ENCODE peak calls at places on chromosomes 2 and 18, in eight cellular contexts. I, U, H, J, F, Z, G and T are unnamed samples.

GRCh38 chr18:75207298-75208054 is 1.5 kb downstream of the PTGR3 start:
- DNase-seq in Z (no peak), J (no peak), H (no peak), G (no peak), F (no peak), U (no peak), I (no peak), T (no peak)

GRCh38 chr2:103139628-103140268 is 377.9 kb downstream of the TMEM182 start:
- DNase-seq in F (no peak), U (no peak), J (no peak), I (no peak), Z (no peak), G (no peak), H (no peak), T (no peak)

GRCh38 chr2:77712601-77713000 is 190.4 kb upstream of the LRRTM4 start:
- DNase-seq in U (no peak), J (no peak), G (no peak), Z (no peak), F (no peak), I (no peak), H (no peak), T (no peak)

GRCh38 chr2:127591221-127591923 is 54.6 kb upstream of the GPR17 start:
- DNase-seq in U (peak), Z (peak), G (peak), I (no peak), H (peak), J (peak), F (peak), T (no peak)

GRCh38 chr2:20670315-20671035 is 3.5 kb downstream of the GDF7 start:
- DNase-seq in H (no peak), G (no peak), Z (peak), F (no peak), U (no peak), I (no peak), J (no peak), T (no peak)

GRCh38 chr2:46010925-46011490 is 286.2 kb upstream of the EPAS1 start:
- DNase-seq in G (no peak), H (no peak), I (peak), J (no peak), Z (no peak), U (peak), F (no peak), T (no peak)

GRCh38 chr2:86697539-86697938 is 22.6 kb upstream of the RMND5A start:
- DNase-seq in H (no peak), J (no peak), G (no peak), Z (no peak), U (no peak), F (no peak), I (no peak), T (no peak)

GRCh38 chr2:28613616-28614501 is 118.0 kb downstream of the PLB1 start:
- DNase-seq in U (no peak), J (no peak), F (no peak), H (no peak), I (no peak), Z (no peak), G (peak), T (no peak)

GRCh38 chr2:27952070-27952469 is 61.5 kb downstream of the BABAM2 start:
- DNase-seq in U (no peak), H (no peak), F (no peak), J (no peak), I (no peak), G (no peak), Z (no peak), T (no peak)

GRCh38 chr2:65688166-65688886 is 255.9 kb upstream of the SPRED2 start:
- DNase-seq in G (no peak), I (no peak), F (no peak), Z (no peak), H (no peak), J (no peak), U (no peak), T (no peak)

GRCh38 chr2:8518986-8519669 is 162.7 kb upstream of the ID2 start:
- DNase-seq in G (no peak), U (no peak), H (no peak), Z (no peak), I (no peak), J (no peak), F (no peak), T (no peak)

GRCh38 chr2:55420244-55420713 is 623 bp upstream of the CCDC88A start:
- DNase-seq in H (no peak), J (no peak), G (no peak), I (no peak), U (no peak), Z (no peak), F (no peak), T (no peak)

GRCh38 chr2:121253674-121254240 is 31.2 kb downstream of the TFCP2L1 start:
- DNase-seq in G (no peak), Z (no peak), J (no peak), I (no peak), F (no peak), U (no peak), H (no peak), T (no peak)

GRCh38 chr2:226336283-226336682 is 463.3 kb downstream of the IRS1 start:
- DNase-seq in F (no peak), H (no peak), J (no peak), G (no peak), I (no peak), U (no peak), Z (no peak), T (no peak)

GRCh38 chr2:201118957-201119848 is 3.2 kb downstream of the CFLAR start:
- DNase-seq in H (no peak), U (no peak), J (no peak), F (no peak), G (peak), Z (no peak), I (no peak), T (peak)

GRCh38 chr2:165161510-165161909 is 42.3 kb downstream of the SCN3A start:
- DNase-seq in Z (no peak), H (no peak), G (no peak), F (no peak), J (no peak), I (no peak), U (no peak), T (no peak)

GRCh38 chr2:176129013-176129796 is at the start of gene HOXD8:
- DNase-seq in U (peak), I (no peak), G (no peak), Z (peak), F (no peak), J (no peak), H (no peak), T (no peak)

GRCh38 chr18:76922107-76922506 is 99.8 kb downstream of the ZNF236 start:
- DNase-seq in G (peak), F (no peak), H (peak), U (peak), I (peak), Z (peak), J (peak), T (no peak)

GRCh38 chr2:96764253-96764637 is 3.5 kb downstream of the CNNM4 start:
- DNase-seq in J (peak), U (no peak), F (no peak), H (no peak), G (peak), I (no peak), Z (no peak), T (no peak)

GRCh38 chr2:211435331-211435730 is 878.9 kb downstream of the CPS1 start:
- DNase-seq in I (no peak), J (no peak), U (no peak), H (no peak), Z (peak), F (no peak), G (no peak), T (no peak)

GRCh38 chr18:34970106-34970505 is 71.1 kb upstream of the MAPRE2 start:
- DNase-seq in U (no peak), G (no peak), J (no peak), Z (no peak), F (no peak), H (no peak), I (no peak), T (no peak)

GRCh38 chr2:84029903-84030559 is 429.0 kb downstream of the SUCLG1 start:
- DNase-seq in J (no peak), Z (no peak), G (no peak), U (no peak), F (no peak), I (no peak), H (no peak), T (no peak)

GRCh38 chr2:170236639-170237037 is 58.7 kb downstream of the MYO3B start:
- DNase-seq in U (peak), G (no peak), I (no peak), F (no peak), J (no peak), Z (no peak), H (no peak), T (no peak)